ENCODE peak calls at places on chromosomes 13 and 19, in seven cellular contexts. One of them, this sample, is unnamed.

GRCh38 chr13:35478384-35479222 is 2.1 kb upstream of the MAB21L1 start:
- DNase-seq in IMR-90: no peak
- DNase-seq in sigmoid colon: peak; percentile 60
- DNase-seq in stomach: no peak
- DNase-seq in body of pancreas: no peak
- DNase-seq in heart left ventricle: no peak
- DNase-seq in tibial nerve: no peak
- DNase-seq in this sample: no peak

GRCh38 chr13:24905242-24905641 is 141.3 kb downstream of the RNF17 start:
- DNase-seq in IMR-90: peak; percentile 36
- DNase-seq in sigmoid colon: no peak
- DNase-seq in stomach: no peak
- DNase-seq in body of pancreas: no peak
- DNase-seq in heart left ventricle: no peak
- DNase-seq in tibial nerve: no peak
- DNase-seq in this sample: no peak

GRCh38 chr19:44587863-44588752 is 25.3 kb upstream of the IGSF23 start:
- DNase-seq in IMR-90: peak; percentile 96
- DNase-seq in sigmoid colon: no peak
- DNase-seq in stomach: no peak
- DNase-seq in body of pancreas: no peak
- DNase-seq in heart left ventricle: no peak
- DNase-seq in tibial nerve: no peak
- DNase-seq in this sample: no peak

GRCh38 chr19:10076535-10076934 is 9.6 kb upstream of the SHFL start:
- DNase-seq in IMR-90: no peak
- DNase-seq in sigmoid colon: no peak
- DNase-seq in stomach: no peak
- DNase-seq in body of pancreas: no peak
- DNase-seq in heart left ventricle: no peak
- DNase-seq in tibial nerve: no peak
- DNase-seq in this sample: no peak

GRCh38 chr19:23528376-23528775 is 133.1 kb upstream of the ZNF91 start:
- DNase-seq in IMR-90: no peak
- DNase-seq in sigmoid colon: no peak
- DNase-seq in stomach: no peak
- DNase-seq in body of pancreas: no peak
- DNase-seq in heart left ventricle: no peak
- DNase-seq in tibial nerve: no peak
- DNase-seq in this sample: no peak

GRCh38 chr13:66992183-66992582 is 238.0 kb downstream of the PCDH9 start:
- DNase-seq in IMR-90: peak; percentile 73
- DNase-seq in sigmoid colon: no peak
- DNase-seq in stomach: no peak
- DNase-seq in body of pancreas: no peak
- DNase-seq in heart left ventricle: no peak
- DNase-seq in tibial nerve: no peak
- DNase-seq in this sample: no peak

GRCh38 chr13:30091035-30091434 is 216.3 kb downstream of the KATNAL1 start:
- DNase-seq in IMR-90: no peak
- DNase-seq in sigmoid colon: no peak
- DNase-seq in stomach: no peak
- DNase-seq in body of pancreas: no peak
- DNase-seq in heart left ventricle: no peak
- DNase-seq in tibial nerve: no peak
- DNase-seq in this sample: peak; percentile 66

GRCh38 chr19:13037161-13037560 is 41.9 kb downstream of the NFIX start:
- DNase-seq in IMR-90: peak; percentile 85
- DNase-seq in sigmoid colon: no peak
- DNase-seq in stomach: no peak
- DNase-seq in body of pancreas: no peak
- DNase-seq in heart left ventricle: no peak
- DNase-seq in tibial nerve: no peak
- DNase-seq in this sample: no peak

GRCh38 chr13:40317980-40318327 is 348.5 kb downstream of the FOXO1 start:
- DNase-seq in IMR-90: no peak
- DNase-seq in sigmoid colon: no peak
- DNase-seq in stomach: no peak
- DNase-seq in body of pancreas: no peak
- DNase-seq in heart left ventricle: no peak
- DNase-seq in tibial nerve: no peak
- DNase-seq in this sample: no peak

GRCh38 chr13:95505265-95505664 is 47.3 kb upstream of the CLDN10 start:
- DNase-seq in IMR-90: no peak
- DNase-seq in sigmoid colon: no peak
- DNase-seq in stomach: no peak
- DNase-seq in body of pancreas: no peak
- DNase-seq in heart left ventricle: no peak
- DNase-seq in tibial nerve: no peak
- DNase-seq in this sample: no peak

GRCh38 chr19:16016226-16017137 is 59.8 kb upstream of the TPM4 start:
- DNase-seq in IMR-90: no peak
- DNase-seq in sigmoid colon: peak; percentile 50
- DNase-seq in stomach: peak; percentile 22
- DNase-seq in body of pancreas: peak; percentile 3
- DNase-seq in heart left ventricle: no peak
- DNase-seq in tibial nerve: no peak
- DNase-seq in this sample: no peak

GRCh38 chr13:110302986-110303385 is 4.0 kb downstream of the COL4A1 start:
- DNase-seq in IMR-90: no peak
- DNase-seq in sigmoid colon: peak; percentile 29
- DNase-seq in stomach: no peak
- DNase-seq in body of pancreas: no peak
- DNase-seq in heart left ventricle: peak; percentile 9
- DNase-seq in tibial nerve: no peak
- DNase-seq in this sample: no peak

GRCh38 chr13:66266761-66267160 is 963.4 kb downstream of the PCDH9 start:
- DNase-seq in IMR-90: no peak
- DNase-seq in sigmoid colon: no peak
- DNase-seq in stomach: no peak
- DNase-seq in body of pancreas: no peak
- DNase-seq in heart left ventricle: no peak
- DNase-seq in tibial nerve: no peak
- DNase-seq in this sample: no peak

GRCh38 chr13:42926555-42926954 is 65.5 kb downstream of the EPSTI1 start:
- DNase-seq in IMR-90: no peak
- DNase-seq in sigmoid colon: no peak
- DNase-seq in stomach: no peak
- DNase-seq in body of pancreas: no peak
- DNase-seq in heart left ventricle: no peak
- DNase-seq in tibial nerve: no peak
- DNase-seq in this sample: no peak

GRCh38 chr13:26449063-26449848 is 108.2 kb upstream of the WASF3 start:
- DNase-seq in IMR-90: peak; percentile 7
- DNase-seq in sigmoid colon: no peak
- DNase-seq in stomach: no peak
- DNase-seq in body of pancreas: no peak
- DNase-seq in heart left ventricle: no peak
- DNase-seq in tibial nerve: no peak
- DNase-seq in this sample: no peak

GRCh38 chr19:18421371-18421959 is 2.3 kb downstream of the SSBP4 start:
- DNase-seq in IMR-90: no peak
- DNase-seq in sigmoid colon: no peak
- DNase-seq in stomach: no peak
- DNase-seq in body of pancreas: no peak
- DNase-seq in heart left ventricle: no peak
- DNase-seq in tibial nerve: no peak
- DNase-seq in this sample: no peak

GRCh38 chr19:40831502-40832430 is 18.5 kb downstream of the CYP2A6 start:
- DNase-seq in IMR-90: peak; percentile 97
- DNase-seq in sigmoid colon: peak; percentile 64
- DNase-seq in stomach: no peak
- DNase-seq in body of pancreas: peak; percentile 59
- DNase-seq in heart left ventricle: no peak
- DNase-seq in tibial nerve: peak; percentile 52
- DNase-seq in this sample: no peak

GRCh38 chr13:60604058-60604457 is 207.0 kb downstream of the TDRD3 start:
- DNase-seq in IMR-90: no peak
- DNase-seq in sigmoid colon: no peak
- DNase-seq in stomach: no peak
- DNase-seq in body of pancreas: no peak
- DNase-seq in heart left ventricle: no peak
- DNase-seq in tibial nerve: no peak
- DNase-seq in this sample: no peak

DNA sequence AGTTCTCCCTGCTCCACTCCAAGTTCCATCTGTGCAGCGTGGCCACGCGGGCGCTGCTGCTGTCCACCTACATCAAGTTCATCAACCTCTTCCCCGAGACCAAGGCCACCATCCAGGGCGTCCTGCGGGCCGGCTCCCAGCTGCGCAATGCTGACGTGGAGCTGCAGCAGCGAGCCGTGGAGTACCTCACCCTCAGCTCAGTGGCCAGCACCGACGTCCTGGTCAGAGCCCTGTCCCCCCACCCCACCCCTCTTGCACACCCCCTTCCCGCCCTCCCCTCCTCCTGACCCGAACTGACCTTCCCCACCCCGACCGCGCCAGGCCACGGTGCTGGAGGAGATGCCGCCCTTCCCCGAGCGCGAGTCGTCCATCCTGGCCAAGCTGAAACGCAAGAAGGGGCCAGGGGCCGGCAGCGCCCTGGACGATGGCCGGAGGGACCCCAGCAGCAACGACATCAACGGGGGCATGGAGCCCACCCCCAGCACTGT is 11.6 kb downstream of the FUZ start:
- DNase-seq in IMR-90: no peak
- DNase-seq in sigmoid colon: no peak
- DNase-seq in stomach: no peak
- DNase-seq in body of pancreas: no peak
- DNase-seq in heart left ventricle: no peak
- DNase-seq in tibial nerve: no peak
- DNase-seq in this sample: no peak
- TF ChIP-seq POLR2A in IMR-90: no peak
- TF ChIP-seq POLR2A in sigmoid colon: no peak
- TF ChIP-seq POLR2A in stomach: no peak
- TF ChIP-seq POLR2A in body of pancreas: no peak
- TF ChIP-seq POLR2A in heart left ventricle: no peak
- TF ChIP-seq POLR2A in tibial nerve: no peak
- TF ChIP-seq POLR2A in this sample: no peak

GRCh38 chr13:46232281-46232680 is 20.6 kb downstream of the LRRC63 start:
- DNase-seq in IMR-90: peak; percentile 1
- DNase-seq in sigmoid colon: no peak
- DNase-seq in stomach: no peak
- DNase-seq in body of pancreas: no peak
- DNase-seq in heart left ventricle: no peak
- DNase-seq in tibial nerve: no peak
- DNase-seq in this sample: no peak

GRCh38 chr13:46229251-46229650 is 17.5 kb downstream of the LRRC63 start:
- DNase-seq in IMR-90: no peak
- DNase-seq in sigmoid colon: no peak
- DNase-seq in stomach: no peak
- DNase-seq in body of pancreas: no peak
- DNase-seq in heart left ventricle: no peak
- DNase-seq in tibial nerve: no peak
- DNase-seq in this sample: no peak
- TF ChIP-seq POLR2A in IMR-90: no peak
- TF ChIP-seq POLR2A in sigmoid colon: no peak
- TF ChIP-seq POLR2A in stomach: no peak
- TF ChIP-seq POLR2A in body of pancreas: no peak
- TF ChIP-seq POLR2A in heart left ventricle: no peak
- TF ChIP-seq POLR2A in tibial nerve: no peak
- TF ChIP-seq POLR2A in this sample: no peak

DNA sequence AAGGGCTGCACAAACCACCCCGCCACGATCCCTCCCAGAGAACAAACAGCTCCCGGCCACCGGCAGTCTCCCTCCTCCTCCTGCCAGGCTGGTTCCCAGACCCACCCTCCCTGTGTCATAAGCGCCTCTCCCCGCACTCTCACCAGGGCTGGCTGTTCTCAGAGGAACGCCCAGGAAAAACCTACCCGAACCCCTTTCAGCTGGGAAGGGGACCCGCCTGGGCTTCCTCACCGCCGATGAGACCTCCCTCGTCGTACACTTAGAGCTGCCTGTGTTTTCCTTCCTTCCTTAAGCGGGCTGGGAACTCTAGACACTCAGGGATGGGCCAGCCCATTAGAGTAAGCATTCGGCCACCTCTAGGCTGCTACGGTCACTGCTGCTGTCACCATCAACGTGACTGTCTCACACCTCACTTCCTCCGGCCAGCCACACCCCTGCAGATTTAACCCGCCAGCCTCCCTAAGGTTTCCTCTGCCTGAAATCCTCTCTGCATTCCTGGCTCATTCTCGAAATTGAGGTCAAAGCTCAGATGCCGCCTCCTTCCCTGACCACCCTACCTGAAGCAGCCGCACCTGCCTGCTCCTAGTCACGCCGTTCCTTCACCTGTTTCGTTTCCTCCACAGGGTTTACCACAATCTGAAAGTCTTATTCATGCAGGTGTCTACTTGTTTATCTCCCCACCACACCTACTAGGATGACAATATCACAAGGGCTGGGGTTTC is 6.3 kb upstream of the RDH13 start:
- DNase-seq in IMR-90: no peak
- DNase-seq in sigmoid colon: no peak
- DNase-seq in stomach: peak; percentile 81
- DNase-seq in body of pancreas: peak; percentile 47
- DNase-seq in heart left ventricle: peak; percentile 43
- DNase-seq in tibial nerve: no peak
- DNase-seq in this sample: peak; percentile 69
- TF ChIP-seq POLR2A in IMR-90: no peak
- TF ChIP-seq POLR2A in sigmoid colon: no peak
- TF ChIP-seq POLR2A in stomach: no peak
- TF ChIP-seq POLR2A in body of pancreas: peak; percentile 6
- TF ChIP-seq POLR2A in heart left ventricle: no peak
- TF ChIP-seq POLR2A in tibial nerve: no peak
- TF ChIP-seq POLR2A in this sample: no peak

DNA sequence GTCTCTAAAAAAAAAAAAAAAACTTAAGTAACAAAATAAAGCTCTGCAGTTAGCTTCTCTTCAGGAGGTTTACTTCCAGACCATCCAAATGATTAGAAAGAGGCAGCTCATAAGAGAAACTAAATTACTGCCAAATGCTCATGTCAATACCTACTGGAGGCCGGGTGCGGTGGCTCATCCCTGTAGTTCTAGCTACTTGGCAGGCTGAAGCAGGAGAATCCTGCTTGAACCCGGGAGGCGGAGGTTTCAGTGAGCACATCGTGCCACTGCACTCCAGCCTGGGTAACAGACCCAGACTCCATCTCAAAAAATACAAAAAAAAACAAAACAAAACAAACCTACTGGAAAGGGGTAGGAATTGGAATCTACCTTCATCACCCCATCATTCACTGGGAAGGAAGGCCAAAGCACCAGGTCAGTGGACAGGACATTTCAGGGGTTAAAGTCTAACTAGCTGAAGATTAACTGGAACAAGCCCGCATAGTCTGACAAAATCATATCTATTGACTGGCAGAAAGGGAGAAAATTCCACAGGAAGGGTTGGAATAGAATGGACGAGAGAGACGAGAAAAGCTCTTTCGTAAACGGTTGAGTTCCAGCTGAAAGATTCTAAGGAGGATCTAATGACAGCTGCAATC is 1.3 kb downstream of the ZFP14 start:
- DNase-seq in IMR-90: no peak
- DNase-seq in sigmoid colon: no peak
- DNase-seq in stomach: no peak
- DNase-seq in body of pancreas: no peak
- DNase-seq in heart left ventricle: no peak
- DNase-seq in tibial nerve: no peak
- DNase-seq in this sample: no peak
- TF ChIP-seq POLR2A in IMR-90: no peak
- TF ChIP-seq POLR2A in sigmoid colon: no peak
- TF ChIP-seq POLR2A in stomach: no peak
- TF ChIP-seq POLR2A in body of pancreas: no peak
- TF ChIP-seq POLR2A in heart left ventricle: no peak
- TF ChIP-seq POLR2A in tibial nerve: no peak
- TF ChIP-seq POLR2A in this sample: no peak

GRCh38 chr19:47228937-47229673 is 1.9 kb downstream of the BBC3 start:
- DNase-seq in IMR-90: peak; percentile 61
- DNase-seq in sigmoid colon: peak; percentile 67
- DNase-seq in stomach: no peak
- DNase-seq in body of pancreas: no peak
- DNase-seq in heart left ventricle: no peak
- DNase-seq in tibial nerve: peak; percentile 34
- DNase-seq in this sample: no peak
- TF ChIP-seq POLR2A in IMR-90: no peak
- TF ChIP-seq POLR2A in sigmoid colon: no peak
- TF ChIP-seq POLR2A in stomach: no peak
- TF ChIP-seq POLR2A in body of pancreas: no peak
- TF ChIP-seq POLR2A in heart left ventricle: no peak
- TF ChIP-seq POLR2A in tibial nerve: no peak
- TF ChIP-seq POLR2A in this sample: no peak